ENCODE peak calls at places on chromosomes 11 and 22, in five cellular contexts. X is stomach; D is testis; R is CD4-positive, alpha-beta memory T cell; N is right atrium auricular region. U is an unnamed sample.

GRCh38 chr11:65558785-65559509 is 788 bp upstream of the LTBP3 start:
- DNase-seq in X (peak; percentile 44), D (no peak), N (no peak), R (no peak), U (peak; percentile 58)

GRCh38 chr11:128467610-128468041 is 119.7 kb downstream of the ETS1 start:
- DNase-seq in X (no peak), N (peak; percentile 86), R (peak; percentile 42), D (no peak), U (no peak)

GRCh38 chr11:86923993-86924766 is 31.0 kb downstream of the FZD4 start:
- DNase-seq in D (no peak), X (no peak), N (no peak), R (no peak), U (no peak)

GRCh38 chr11:130144129-130144528 is 15.5 kb upstream of the ST14 start:
- DNase-seq in N (no peak), R (no peak), X (no peak), D (no peak), U (peak; percentile 70)

GRCh38 chr11:77580712-77581337 is 8.9 kb upstream of the AQP11 start:
- DNase-seq in R (no peak), D (no peak), X (no peak), N (no peak), U (no peak)

GRCh38 chr11:123308077-123308476 is 113.0 kb upstream of the CLMP start:
- DNase-seq in D (no peak), N (no peak), R (no peak), X (no peak), U (no peak)

GRCh38 chr11:94537051-94537600 is 6.6 kb upstream of the FUT4 start:
- DNase-seq in N (no peak), X (no peak), D (no peak), R (no peak), U (no peak)

GRCh38 chr11:59141673-59142460 is 789 bp upstream of the FAM111A start:
- DNase-seq in R (no peak), X (no peak), D (no peak), N (no peak), U (no peak)

GRCh38 chr11:16818284-16818683 is 79.8 kb downstream of the C11orf58 start:
- DNase-seq in D (no peak), N (no peak), X (no peak), R (no peak), U (no peak)

GRCh38 chr11:87063982-87064381 is 26.2 kb downstream of the TMEM135 start:
- DNase-seq in N (no peak), D (no peak), X (no peak), R (no peak), U (no peak)

GRCh38 chr11:116190861-116191260 is 581.9 kb downstream of the BUD13 start:
- DNase-seq in N (no peak), R (no peak), X (no peak), D (no peak), U (no peak)

GRCh38 chr22:46707827-46708570 is 30.1 kb downstream of the CERK start:
- DNase-seq in R (no peak), D (no peak), X (peak; percentile 83), N (no peak), U (no peak)

GRCh38 chr22:42397332-42398246 is 34.6 kb downstream of the NFAM1 start:
- DNase-seq in D (peak; percentile 33), N (peak; percentile 69), X (no peak), R (no peak), U (no peak)

GRCh38 chr11:19393941-19394340 is 153.2 kb upstream of the E2F8 start:
- DNase-seq in D (no peak), R (no peak), X (no peak), N (peak; percentile 50), U (no peak)

GRCh38 chr11:71165771-71166170 is 86.6 kb downstream of the SHANK2 start:
- DNase-seq in R (no peak), N (no peak), X (no peak), D (no peak), U (no peak)

GRCh38 chr11:34855021-34855753 is 61.0 kb downstream of the APIP start:
- DNase-seq in D (no peak), X (peak; percentile 37), R (no peak), N (no peak), U (no peak)

GRCh38 chr11:72709478-72710238 is 35.4 kb upstream of the PDE2A start:
- DNase-seq in X (no peak), R (no peak), D (no peak), N (no peak), U (no peak)

GRCh38 chr11:68398870-68399865 is 61.4 kb upstream of the PPP6R3 start:
- DNase-seq in D (peak; percentile 50), X (peak; percentile 43), N (peak; percentile 80), R (no peak), U (no peak)

GRCh38 chr11:77515483-77515882 is 41.6 kb upstream of the PAK1 start:
- DNase-seq in R (no peak), D (no peak), N (no peak), X (no peak), U (no peak)

DNA sequence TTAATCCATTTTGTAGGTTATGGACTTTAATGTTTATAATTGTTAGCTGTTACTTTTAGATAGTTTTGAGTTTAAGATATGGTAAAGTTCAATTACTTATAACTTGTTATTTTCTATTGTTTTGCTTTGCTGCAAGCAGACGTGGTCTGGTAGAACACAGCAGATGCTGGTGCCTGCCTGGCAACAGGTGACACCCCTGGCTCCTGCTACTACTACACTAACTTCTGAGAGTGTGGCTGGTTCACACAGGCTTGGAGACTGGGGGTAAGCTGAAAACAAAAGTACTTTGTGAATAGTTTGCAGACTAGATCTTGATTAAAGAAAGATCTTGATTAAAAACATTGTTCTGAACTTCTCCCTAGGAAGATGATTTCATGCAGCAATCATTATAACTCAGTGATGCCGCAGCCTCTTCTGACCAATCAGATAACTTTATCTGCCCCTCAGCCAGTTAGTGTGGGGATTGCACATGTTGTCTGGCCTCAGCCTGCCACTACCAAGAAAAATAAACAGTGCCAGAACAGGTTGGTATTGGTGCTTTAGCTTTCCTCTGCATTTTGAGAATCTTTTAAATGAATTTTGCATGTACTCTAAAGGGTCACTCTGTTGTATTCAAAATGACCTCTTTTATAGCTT is 90.4 kb downstream of the HIPK3 start:
- DNase-seq in X (no peak), R (no peak), D (no peak), N (no peak), U (no peak)
- H3K36me3 ChIP-seq in X (peaks cover 77% of the 10 kb centered on the region), R (peaks cover 52% of the 10 kb centered on the region), D (no peaks in the 10 kb centered on the region), N (peaks cover 77% of the 10 kb centered on the region), U (peaks cover 58% of the 10 kb centered on the region)

DNA sequence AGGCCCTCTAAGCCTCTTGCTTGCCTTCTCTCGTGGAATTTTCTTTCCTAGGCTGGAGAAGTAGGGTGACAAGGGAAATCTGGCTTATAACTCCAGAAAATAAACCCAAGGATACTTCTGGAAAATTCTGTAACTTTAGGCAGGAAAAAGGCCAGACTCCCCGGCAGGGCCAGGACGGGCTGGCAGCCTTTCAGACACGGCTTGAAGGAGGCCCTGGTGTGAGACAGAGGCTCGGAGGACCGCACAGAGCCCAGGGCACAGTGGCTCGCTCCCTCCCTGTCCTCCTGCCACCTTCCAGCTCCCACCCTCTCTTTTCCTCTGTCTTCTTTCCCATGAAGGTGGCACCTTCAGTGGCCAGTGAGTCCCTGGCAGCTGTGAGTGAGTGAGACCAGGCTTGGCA is 19.1 kb downstream of the RPUSD4 start:
- DNase-seq in N (no peak), R (no peak), X (no peak), D (no peak), U (no peak)
- H3K36me3 ChIP-seq in N (peaks cover 11% of the 10 kb centered on the region), R (peaks cover 13% of the 10 kb centered on the region), X (peaks cover 89% of the 10 kb centered on the region), D (no peaks in the 10 kb centered on the region), U (no peaks in the 10 kb centered on the region)

GRCh38 chr11:124831897-124832296 is 31.7 kb upstream of the MSANTD2 start:
- DNase-seq in D (no peak), N (no peak), R (no peak), X (no peak), U (no peak)
- H3K36me3 ChIP-seq in D (no peaks in the 10 kb centered on the region), N (no peaks in the 10 kb centered on the region), R (no peaks in the 10 kb centered on the region), X (no peaks in the 10 kb centered on the region), U (no peaks in the 10 kb centered on the region)

GRCh38 chr22:31329453-31330215 is 16.5 kb downstream of the PATZ1 start:
- DNase-seq in R (no peak), N (no peak), X (no peak), D (no peak), U (peak; percentile 29)

GRCh38 chr22:31334329-31334728 is 11.8 kb downstream of the PATZ1 start:
- DNase-seq in R (no peak), X (no peak), D (no peak), N (no peak), U (peak; percentile 63)

GRCh38 chr22:31332886-31333285 is 13.3 kb downstream of the PATZ1 start:
- DNase-seq in D (no peak), X (no peak), R (no peak), N (no peak), U (no peak)

GRCh38 chr22:31333648-31334047 is 12.5 kb downstream of the PATZ1 start:
- DNase-seq in N (no peak), D (no peak), X (no peak), R (no peak), U (peak; percentile 11)

GRCh38 chr22:31332010-31332409 is 14.1 kb downstream of the PATZ1 start:
- DNase-seq in X (no peak), N (no peak), R (no peak), D (no peak), U (no peak)
- H3K36me3 ChIP-seq in X (peaks cover 99% of the 10 kb centered on the region), N (peaks cover 79% of the 10 kb centered on the region), R (peaks cover 85% of the 10 kb centered on the region), D (no peaks in the 10 kb centered on the region), U (peaks cover 44% of the 10 kb centered on the region)